ENCODE peak calls at places on chromosome 4, in four cellular contexts. One of them, this sample, is unnamed. For H3K36me3, the result is how much of the 10 kb centered on the place peaks cover.

GRCh38 chr4:90074322-90074886 is 52.8 kb upstream of the CCSER1 start:
- DNase-seq in HCT116: no peak
- DNase-seq in K562: no peak
- DNase-seq in HepG2: no peak
- DNase-seq in this sample: no peak

GRCh38 chr4:141339966-141340365 is 119.3 kb downstream of the ZNF330 start:
- DNase-seq in HCT116: no peak
- DNase-seq in K562: no peak
- DNase-seq in HepG2: no peak
- DNase-seq in this sample: no peak

GRCh38 chr4:76250962-76251361 is 559 bp upstream of the FAM47E start:
- DNase-seq in HCT116: no peak
- DNase-seq in K562: no peak
- DNase-seq in HepG2: no peak
- DNase-seq in this sample: no peak

GRCh38 chr4:113837397-113837796 is 75.9 kb upstream of the CAMK2D start:
- DNase-seq in HCT116: no peak
- DNase-seq in K562: no peak
- DNase-seq in HepG2: no peak
- DNase-seq in this sample: peak

GRCh38 chr4:143417679-143418403 is 81.2 kb downstream of the GAB1 start:
- DNase-seq in HCT116: no peak
- DNase-seq in K562: no peak
- DNase-seq in HepG2: no peak
- DNase-seq in this sample: no peak

GRCh38 chr4:7485096-7485495 is 50.4 kb upstream of the PSAPL1 start:
- DNase-seq in HCT116: no peak
- DNase-seq in K562: no peak
- DNase-seq in HepG2: no peak
- DNase-seq in this sample: no peak

GRCh38 chr4:48949518-48950207 is 36.4 kb upstream of the CWH43 start:
- DNase-seq in HCT116: no peak
- DNase-seq in K562: no peak
- DNase-seq in HepG2: no peak
- DNase-seq in this sample: no peak

GRCh38 chr4:52925531-52925968 is 63.4 kb downstream of the RASL11B start:
- DNase-seq in HCT116: no peak
- DNase-seq in K562: no peak
- DNase-seq in HepG2: no peak
- DNase-seq in this sample: no peak

GRCh38 chr4:107857741-107858140 is 33.0 kb downstream of the SGMS2 start:
- DNase-seq in HCT116: no peak
- DNase-seq in K562: no peak
- DNase-seq in HepG2: no peak
- DNase-seq in this sample: no peak

GRCh38 chr4:185559913-185560281 is 24.6 kb upstream of the PDLIM3 start:
- DNase-seq in HCT116: no peak
- DNase-seq in K562: no peak
- DNase-seq in HepG2: peak
- DNase-seq in this sample: no peak

GRCh38 chr4:8118035-8118434 is 40.6 kb downstream of the ABLIM2 start:
- DNase-seq in HCT116: no peak
- DNase-seq in K562: no peak
- DNase-seq in HepG2: no peak
- DNase-seq in this sample: no peak

GRCh38 chr4:2807571-2807970 is 14.7 kb downstream of the SH3BP2 start:
- DNase-seq in HCT116: no peak
- DNase-seq in K562: no peak
- DNase-seq in HepG2: no peak
- DNase-seq in this sample: no peak

GRCh38 chr4:150886597-150886996 is 128.5 kb downstream of the LRBA start:
- DNase-seq in HCT116: no peak
- DNase-seq in K562: no peak
- DNase-seq in HepG2: no peak
- DNase-seq in this sample: no peak

GRCh38 chr4:97142405-97142804 is 1000.9 kb downstream of the STPG2 start:
- DNase-seq in HCT116: no peak
- DNase-seq in K562: no peak
- DNase-seq in HepG2: no peak
- DNase-seq in this sample: no peak

GRCh38 chr4:926538-926937 is 5.6 kb downstream of the GAK start:
- DNase-seq in HCT116: no peak
- DNase-seq in K562: no peak
- DNase-seq in HepG2: peak
- DNase-seq in this sample: no peak

GRCh38 chr4:149715822-149716585 is 99.6 kb downstream of the IQCM start:
- DNase-seq in HCT116: no peak
- DNase-seq in K562: no peak
- DNase-seq in HepG2: no peak
- DNase-seq in this sample: no peak

GRCh38 chr4:168618577-168619265 is 121.9 kb downstream of the PALLD start:
- DNase-seq in HCT116: peak
- DNase-seq in K562: no peak
- DNase-seq in HepG2: no peak
- DNase-seq in this sample: no peak

GRCh38 chr4:123930971-123931370 is 534.4 kb downstream of the SPRY1 start:
- DNase-seq in HCT116: no peak
- DNase-seq in K562: no peak
- DNase-seq in HepG2: peak
- DNase-seq in this sample: no peak

GRCh38 chr4:71380721-71381120 is 41.9 kb downstream of the SLC4A4 start:
- DNase-seq in HCT116: no peak
- DNase-seq in K562: no peak
- DNase-seq in HepG2: no peak
- DNase-seq in this sample: no peak

GRCh38 chr4:169270156-169270809 is 473 bp downstream of the SH3RF1 start:
- DNase-seq in HCT116: no peak
- DNase-seq in K562: peak
- DNase-seq in HepG2: no peak
- DNase-seq in this sample: no peak

GRCh38 chr4:124953059-124953850 is 240.7 kb upstream of the ANKRD50 start:
- DNase-seq in HCT116: no peak
- DNase-seq in K562: no peak
- DNase-seq in HepG2: no peak
- DNase-seq in this sample: no peak

GRCh38 chr4:183391204-183391603 is 53.2 kb upstream of the CDKN2AIP start:
- DNase-seq in HCT116: no peak
- DNase-seq in K562: no peak
- DNase-seq in HepG2: peak
- DNase-seq in this sample: no peak

GRCh38 chr4:21858971-21859370 is 89.6 kb downstream of the KCNIP4 start:
- DNase-seq in HCT116: no peak
- DNase-seq in K562: no peak
- DNase-seq in HepG2: no peak
- DNase-seq in this sample: no peak

GRCh38 chr4:159764343-159764952 is 661.6 kb downstream of the RAPGEF2 start:
- DNase-seq in HCT116: peak
- DNase-seq in K562: peak
- DNase-seq in HepG2: peak
- DNase-seq in this sample: no peak

GRCh38 chr4:15755321-15755750 is 22.8 kb upstream of the CD38 start:
- DNase-seq in HCT116: no peak
- DNase-seq in K562: no peak
- DNase-seq in HepG2: no peak
- DNase-seq in this sample: no peak

GRCh38 chr4:69760455-69760854 is at the start of gene SULT1B1:
- DNase-seq in HCT116: no peak
- DNase-seq in K562: no peak
- DNase-seq in HepG2: no peak
- DNase-seq in this sample: no peak

GRCh38 chr4:37480509-37480908 is 205.7 kb downstream of the RELL1 start:
- DNase-seq in HCT116: no peak
- DNase-seq in K562: no peak
- DNase-seq in HepG2: no peak
- DNase-seq in this sample: no peak

GRCh38 chr4:176123710-176124407 is 58.2 kb downstream of the WDR17 start:
- DNase-seq in HCT116: peak
- DNase-seq in K562: peak
- DNase-seq in HepG2: peak
- DNase-seq in this sample: no peak

GRCh38 chr4:120132935-120133334 is 66.3 kb upstream of the MAD2L1 start:
- DNase-seq in HCT116: no peak
- DNase-seq in K562: no peak
- DNase-seq in HepG2: no peak
- DNase-seq in this sample: no peak

GRCh38 chr4:52822583-52823477 is 39.3 kb upstream of the RASL11B start:
- DNase-seq in HCT116: peak
- DNase-seq in K562: no peak
- DNase-seq in HepG2: no peak
- DNase-seq in this sample: no peak

GRCh38 chr4:186726440-186727148 is 2.9 kb upstream of the FAT1 start:
- DNase-seq in HCT116: peak
- DNase-seq in K562: peak
- DNase-seq in HepG2: peak
- DNase-seq in this sample: no peak

GRCh38 chr4:85617202-85617601 is 142.3 kb downstream of the ARHGAP24 start:
- DNase-seq in HCT116: no peak
- DNase-seq in K562: no peak
- DNase-seq in HepG2: no peak
- DNase-seq in this sample: no peak

GRCh38 chr4:173509031-173510001 is 20.7 kb downstream of the HAND2 start:
- DNase-seq in HCT116: no peak
- DNase-seq in K562: no peak
- DNase-seq in HepG2: no peak
- DNase-seq in this sample: no peak

GRCh38 chr4:89535251-89535650 is 227.7 kb upstream of the GPRIN3 start:
- DNase-seq in HCT116: no peak
- DNase-seq in K562: no peak
- DNase-seq in HepG2: no peak
- DNase-seq in this sample: no peak

GRCh38 chr4:41334182-41334581 is 77.5 kb downstream of the UCHL1 start:
- DNase-seq in HCT116: no peak
- DNase-seq in K562: no peak
- DNase-seq in HepG2: no peak
- DNase-seq in this sample: no peak

GRCh38 chr4:175092114-175092513 is 174.0 kb downstream of the ADAM29 start:
- DNase-seq in HCT116: no peak
- DNase-seq in K562: no peak
- DNase-seq in HepG2: no peak
- DNase-seq in this sample: no peak

GRCh38 chr4:175087156-175087555 is 169.0 kb downstream of the ADAM29 start:
- DNase-seq in HCT116: no peak
- DNase-seq in K562: no peak
- DNase-seq in HepG2: no peak
- DNase-seq in this sample: no peak

GRCh38 chr4:175091649-175092048 is 173.5 kb downstream of the ADAM29 start:
- DNase-seq in HCT116: no peak
- DNase-seq in K562: no peak
- DNase-seq in HepG2: no peak
- DNase-seq in this sample: no peak

DNA sequence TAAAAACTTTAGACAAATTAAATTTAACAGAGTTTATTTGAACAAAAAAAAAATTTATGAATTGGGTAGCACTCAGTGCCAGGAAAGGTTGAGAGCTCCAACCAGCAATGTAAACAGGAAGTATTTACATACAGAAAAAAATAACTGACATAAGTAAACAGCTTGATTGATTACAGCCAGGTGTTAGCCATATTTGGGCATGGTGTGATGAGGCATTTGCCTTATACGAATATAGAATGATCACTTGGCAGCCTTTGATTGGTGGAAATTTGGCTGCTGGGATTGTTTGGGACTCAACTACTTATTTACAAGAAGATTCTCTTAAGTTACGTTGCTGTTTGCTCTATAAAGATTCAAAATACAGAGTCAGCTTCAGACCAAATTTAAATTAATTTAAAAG is 172.0 kb downstream of the ADAM29 start:
- DNase-seq in HCT116: no peak
- DNase-seq in K562: no peak
- DNase-seq in HepG2: no peak
- DNase-seq in this sample: no peak
- TF ChIP-seq TCF7L2 in HCT116: no peak
- TF ChIP-seq TCF7L2 in K562: no peak
- TF ChIP-seq TCF7L2 in HepG2: no peak
- TF ChIP-seq TCF7L2 in this sample: no peak

GRCh38 chr4:153367092-153367491 is 22.6 kb downstream of the MND1 start:
- DNase-seq in HCT116: no peak
- DNase-seq in K562: no peak
- DNase-seq in HepG2: no peak
- DNase-seq in this sample: no peak
- H3K36me3 ChIP-seq in HCT116: under half
- H3K36me3 ChIP-seq in K562: half or more
- H3K36me3 ChIP-seq in HepG2: under half
- H3K36me3 ChIP-seq in this sample: under half

DNA sequence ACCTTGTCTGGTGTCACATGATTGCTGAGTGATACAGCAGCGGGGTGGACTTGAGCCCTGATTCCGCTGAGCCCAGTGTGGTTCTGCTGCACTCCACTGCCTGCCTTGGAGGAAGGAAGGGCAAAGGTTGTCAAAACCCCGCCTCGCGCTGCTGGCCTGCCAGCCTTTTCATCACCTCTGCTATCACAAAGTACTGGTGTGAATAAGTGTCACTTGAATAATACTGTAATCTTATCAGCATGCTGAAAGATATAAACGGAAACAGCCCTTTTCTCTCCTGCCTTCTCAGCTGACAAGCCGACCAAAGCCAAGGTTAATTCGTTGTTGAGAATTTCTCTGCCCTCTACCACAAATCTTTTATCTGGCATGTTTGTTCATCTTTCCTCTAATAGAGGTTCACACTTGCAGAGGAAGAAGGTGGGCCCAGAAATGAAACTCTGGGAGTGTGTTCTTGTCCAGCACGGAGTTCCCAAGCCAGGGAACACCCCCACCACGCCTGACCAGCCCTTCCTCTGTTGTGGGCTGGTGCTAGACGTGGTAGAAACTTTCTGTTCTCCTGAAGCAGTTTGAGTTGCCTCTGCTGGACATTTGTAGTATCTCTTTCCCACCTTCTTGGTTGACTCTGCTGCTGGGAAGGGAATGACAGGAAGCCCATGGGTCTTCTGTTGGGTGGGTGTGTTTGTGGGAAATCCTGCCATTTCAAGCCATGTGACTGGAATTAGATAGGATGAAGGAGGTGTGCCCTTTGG is 21.5 kb downstream of the FHDC1 start:
- DNase-seq in HCT116: no peak
- DNase-seq in K562: peak
- DNase-seq in HepG2: no peak
- DNase-seq in this sample: no peak
- TF ChIP-seq TCF7L2 in HCT116: no peak
- TF ChIP-seq TCF7L2 in K562: no peak
- TF ChIP-seq TCF7L2 in HepG2: no peak
- TF ChIP-seq TCF7L2 in this sample: no peak

GRCh38 chr4:73481356-73481755 is at the start of gene AFM:
- DNase-seq in HCT116: no peak
- DNase-seq in K562: no peak
- DNase-seq in HepG2: peak
- DNase-seq in this sample: no peak
- H3K36me3 ChIP-seq in HCT116: under half
- H3K36me3 ChIP-seq in K562: under half
- H3K36me3 ChIP-seq in HepG2: under half
- H3K36me3 ChIP-seq in this sample: under half

DNA sequence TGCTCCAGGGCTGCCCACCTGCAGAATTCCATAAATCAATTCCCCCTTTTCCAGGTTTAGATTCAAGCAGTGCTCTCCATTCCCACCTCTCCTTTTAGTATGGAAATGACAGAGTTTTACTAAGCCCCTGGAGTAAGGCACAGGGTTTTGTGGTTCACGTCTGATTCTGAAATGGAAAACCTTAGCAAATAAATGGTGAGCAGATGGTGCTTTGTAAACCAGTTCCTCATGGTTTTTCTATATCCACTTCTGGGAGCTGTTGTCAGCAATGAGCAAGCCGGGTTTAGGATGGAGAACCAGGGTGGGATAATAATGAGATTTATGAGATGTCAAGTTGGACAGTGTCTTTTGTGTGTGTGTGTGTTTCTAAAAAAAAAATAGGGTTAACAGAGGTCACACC is 113.8 kb upstream of the RBPJ start:
- DNase-seq in HCT116: no peak
- DNase-seq in K562: no peak
- DNase-seq in HepG2: no peak
- DNase-seq in this sample: no peak
- TF ChIP-seq TCF7L2 in HCT116: no peak
- TF ChIP-seq TCF7L2 in K562: no peak
- TF ChIP-seq TCF7L2 in HepG2: no peak
- TF ChIP-seq TCF7L2 in this sample: no peak